ENCODE peak calls at places on chromosome 4, in seven cellular contexts. One of them, this sample, is unnamed. For H3K27me3 and H3K4me1, the result is how much of the 10 kb centered on the place peaks cover.

GRCh38 chr4:138063581-138063980 is 178.6 kb downstream of the SLC7A11 start:
- DNase-seq in fibroblast of lung: no peak
- DNase-seq in left lung: peak
- DNase-seq in naive thymus-derived CD4-positive, alpha-beta T cell: no peak
- DNase-seq in body of pancreas: no peak
- DNase-seq in neuronal stem cell: no peak
- DNase-seq in IMR-90: no peak
- DNase-seq in this sample: no peak

GRCh38 chr4:81605278-81605677 is 133.6 kb upstream of the RASGEF1B start:
- DNase-seq in fibroblast of lung: no peak
- DNase-seq in left lung: no peak
- DNase-seq in naive thymus-derived CD4-positive, alpha-beta T cell: no peak
- DNase-seq in body of pancreas: no peak
- DNase-seq in neuronal stem cell: peak
- DNase-seq in IMR-90: no peak
- DNase-seq in this sample: no peak

GRCh38 chr4:175238827-175239517 is 320.8 kb downstream of the ADAM29 start:
- DNase-seq in fibroblast of lung: no peak
- DNase-seq in left lung: no peak
- DNase-seq in naive thymus-derived CD4-positive, alpha-beta T cell: no peak
- DNase-seq in body of pancreas: no peak
- DNase-seq in neuronal stem cell: no peak
- DNase-seq in IMR-90: no peak
- DNase-seq in this sample: no peak

GRCh38 chr4:72208421-72209075 is 176.7 kb downstream of the NPFFR2 start:
- DNase-seq in fibroblast of lung: no peak
- DNase-seq in left lung: no peak
- DNase-seq in naive thymus-derived CD4-positive, alpha-beta T cell: no peak
- DNase-seq in body of pancreas: no peak
- DNase-seq in neuronal stem cell: no peak
- DNase-seq in IMR-90: no peak
- DNase-seq in this sample: no peak

GRCh38 chr4:176268963-176269362 is at the start of gene ASB5:
- DNase-seq in fibroblast of lung: no peak
- DNase-seq in left lung: no peak
- DNase-seq in naive thymus-derived CD4-positive, alpha-beta T cell: no peak
- DNase-seq in body of pancreas: no peak
- DNase-seq in neuronal stem cell: no peak
- DNase-seq in IMR-90: no peak
- DNase-seq in this sample: no peak

GRCh38 chr4:37662861-37663390 is 23.2 kb downstream of the RELL1 start:
- DNase-seq in fibroblast of lung: peak
- DNase-seq in left lung: no peak
- DNase-seq in naive thymus-derived CD4-positive, alpha-beta T cell: no peak
- DNase-seq in body of pancreas: peak
- DNase-seq in neuronal stem cell: no peak
- DNase-seq in IMR-90: peak
- DNase-seq in this sample: no peak

GRCh38 chr4:23373269-23373668 is 516.6 kb downstream of the PPARGC1A start:
- DNase-seq in fibroblast of lung: peak
- DNase-seq in left lung: peak
- DNase-seq in naive thymus-derived CD4-positive, alpha-beta T cell: no peak
- DNase-seq in body of pancreas: peak
- DNase-seq in neuronal stem cell: no peak
- DNase-seq in IMR-90: peak
- DNase-seq in this sample: no peak

GRCh38 chr4:1960170-1960825 is 48.5 kb downstream of the NELFA start:
- DNase-seq in fibroblast of lung: peak
- DNase-seq in left lung: no peak
- DNase-seq in naive thymus-derived CD4-positive, alpha-beta T cell: no peak
- DNase-seq in body of pancreas: no peak
- DNase-seq in neuronal stem cell: no peak
- DNase-seq in IMR-90: peak
- DNase-seq in this sample: no peak

GRCh38 chr4:11842620-11843263 is 414.0 kb upstream of the HS3ST1 start:
- DNase-seq in fibroblast of lung: no peak
- DNase-seq in left lung: no peak
- DNase-seq in naive thymus-derived CD4-positive, alpha-beta T cell: no peak
- DNase-seq in body of pancreas: no peak
- DNase-seq in neuronal stem cell: no peak
- DNase-seq in IMR-90: no peak
- DNase-seq in this sample: no peak

GRCh38 chr4:186599483-186599882 is 44.1 kb upstream of the MTNR1A start:
- DNase-seq in fibroblast of lung: no peak
- DNase-seq in left lung: no peak
- DNase-seq in naive thymus-derived CD4-positive, alpha-beta T cell: no peak
- DNase-seq in body of pancreas: no peak
- DNase-seq in neuronal stem cell: no peak
- DNase-seq in IMR-90: no peak
- DNase-seq in this sample: no peak

GRCh38 chr4:15153662-15154061 is 151.4 kb downstream of the CPEB2 start:
- DNase-seq in fibroblast of lung: no peak
- DNase-seq in left lung: no peak
- DNase-seq in naive thymus-derived CD4-positive, alpha-beta T cell: no peak
- DNase-seq in body of pancreas: no peak
- DNase-seq in neuronal stem cell: no peak
- DNase-seq in IMR-90: peak
- DNase-seq in this sample: no peak

GRCh38 chr4:175440776-175441175 is 371.3 kb downstream of the GPM6A start:
- DNase-seq in fibroblast of lung: no peak
- DNase-seq in left lung: no peak
- DNase-seq in naive thymus-derived CD4-positive, alpha-beta T cell: no peak
- DNase-seq in body of pancreas: no peak
- DNase-seq in neuronal stem cell: no peak
- DNase-seq in IMR-90: no peak
- DNase-seq in this sample: no peak

GRCh38 chr4:151801547-151802516 is 41.0 kb upstream of the GATB start:
- DNase-seq in fibroblast of lung: peak
- DNase-seq in left lung: no peak
- DNase-seq in naive thymus-derived CD4-positive, alpha-beta T cell: peak
- DNase-seq in body of pancreas: peak
- DNase-seq in neuronal stem cell: peak
- DNase-seq in IMR-90: peak
- DNase-seq in this sample: peak

GRCh38 chr4:42411803-42412202 is 14.5 kb downstream of the SHISA3 start:
- DNase-seq in fibroblast of lung: no peak
- DNase-seq in left lung: no peak
- DNase-seq in naive thymus-derived CD4-positive, alpha-beta T cell: no peak
- DNase-seq in body of pancreas: no peak
- DNase-seq in neuronal stem cell: no peak
- DNase-seq in IMR-90: peak
- DNase-seq in this sample: no peak

GRCh38 chr4:106694232-106694631 is 325.7 kb upstream of the GIMD1 start:
- DNase-seq in fibroblast of lung: no peak
- DNase-seq in left lung: no peak
- DNase-seq in naive thymus-derived CD4-positive, alpha-beta T cell: no peak
- DNase-seq in body of pancreas: no peak
- DNase-seq in neuronal stem cell: no peak
- DNase-seq in IMR-90: no peak
- DNase-seq in this sample: no peak

GRCh38 chr4:6916587-6917444 is 7.2 kb downstream of the TBC1D14 start:
- DNase-seq in fibroblast of lung: peak
- DNase-seq in left lung: peak
- DNase-seq in naive thymus-derived CD4-positive, alpha-beta T cell: peak
- DNase-seq in body of pancreas: no peak
- DNase-seq in neuronal stem cell: no peak
- DNase-seq in IMR-90: no peak
- DNase-seq in this sample: no peak

GRCh38 chr4:21469438-21470032 is 479.0 kb downstream of the KCNIP4 start:
- DNase-seq in fibroblast of lung: peak
- DNase-seq in left lung: no peak
- DNase-seq in naive thymus-derived CD4-positive, alpha-beta T cell: no peak
- DNase-seq in body of pancreas: no peak
- DNase-seq in neuronal stem cell: no peak
- DNase-seq in IMR-90: no peak
- DNase-seq in this sample: peak

GRCh38 chr4:39942507-39942906 is 35.2 kb downstream of the PDS5A start:
- DNase-seq in fibroblast of lung: no peak
- DNase-seq in left lung: no peak
- DNase-seq in naive thymus-derived CD4-positive, alpha-beta T cell: no peak
- DNase-seq in body of pancreas: no peak
- DNase-seq in neuronal stem cell: no peak
- DNase-seq in IMR-90: no peak
- DNase-seq in this sample: peak

GRCh38 chr4:733631-733980 is 28.0 kb downstream of the PCGF3 start:
- DNase-seq in fibroblast of lung: no peak
- DNase-seq in left lung: peak
- DNase-seq in naive thymus-derived CD4-positive, alpha-beta T cell: no peak
- DNase-seq in body of pancreas: no peak
- DNase-seq in neuronal stem cell: no peak
- DNase-seq in IMR-90: no peak
- DNase-seq in this sample: no peak

DNA sequence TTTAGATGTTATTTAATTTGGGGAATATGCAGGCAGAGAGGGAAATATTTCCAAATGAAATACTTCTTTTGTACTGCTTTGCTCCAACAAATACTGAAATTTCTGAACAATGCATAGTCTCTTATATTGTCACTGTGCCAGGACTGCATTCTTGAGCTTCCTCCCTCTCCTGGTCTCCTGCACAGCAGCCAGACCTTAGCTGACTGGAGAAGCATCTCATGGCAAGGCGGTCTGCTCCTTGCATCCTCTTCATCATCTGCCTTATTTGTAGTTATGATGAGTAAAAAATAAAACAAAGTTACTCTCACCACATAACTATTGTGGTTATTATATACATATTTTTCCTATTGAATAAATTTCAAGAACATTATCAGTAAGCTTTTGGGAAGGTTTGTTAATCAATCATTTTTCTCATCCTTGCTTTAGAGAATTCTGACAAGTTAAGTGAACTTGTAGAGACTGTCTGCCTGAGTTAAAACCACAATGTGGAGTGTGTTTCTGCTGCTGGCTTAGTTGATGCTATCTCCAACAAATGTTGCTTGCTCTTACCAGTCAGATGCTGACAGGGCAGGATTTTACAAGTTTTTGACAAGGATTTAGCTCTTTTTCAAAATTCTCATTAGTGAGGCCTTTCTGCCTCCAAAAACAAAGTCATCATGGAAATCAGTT is 153.6 kb downstream of the SOWAHB start:
- DNase-seq in fibroblast of lung: peak
- DNase-seq in left lung: no peak
- DNase-seq in naive thymus-derived CD4-positive, alpha-beta T cell: no peak
- DNase-seq in body of pancreas: no peak
- DNase-seq in neuronal stem cell: no peak
- DNase-seq in IMR-90: peak
- DNase-seq in this sample: peak
- H3K4me3 ChIP-seq in fibroblast of lung: no peak
- H3K4me3 ChIP-seq in left lung: no peak
- H3K4me3 ChIP-seq in naive thymus-derived CD4-positive, alpha-beta T cell: no peak
- H3K4me3 ChIP-seq in body of pancreas: no peak
- H3K4me3 ChIP-seq in neuronal stem cell: no peak
- H3K4me3 ChIP-seq in IMR-90: no peak
- H3K4me3 ChIP-seq in this sample: no peak

GRCh38 chr4:173506780-173507211 is 23.2 kb downstream of the HAND2 start:
- DNase-seq in fibroblast of lung: no peak
- DNase-seq in left lung: no peak
- DNase-seq in naive thymus-derived CD4-positive, alpha-beta T cell: no peak
- DNase-seq in body of pancreas: no peak
- DNase-seq in neuronal stem cell: no peak
- DNase-seq in IMR-90: no peak
- DNase-seq in this sample: no peak

GRCh38 chr4:173503330-173504180 is 26.5 kb downstream of the HAND2 start:
- DNase-seq in fibroblast of lung: no peak
- DNase-seq in left lung: no peak
- DNase-seq in naive thymus-derived CD4-positive, alpha-beta T cell: no peak
- DNase-seq in body of pancreas: no peak
- DNase-seq in neuronal stem cell: no peak
- DNase-seq in IMR-90: no peak
- DNase-seq in this sample: no peak

GRCh38 chr4:173505924-173506779 is 23.9 kb downstream of the HAND2 start:
- DNase-seq in fibroblast of lung: no peak
- DNase-seq in left lung: peak
- DNase-seq in naive thymus-derived CD4-positive, alpha-beta T cell: no peak
- DNase-seq in body of pancreas: peak
- DNase-seq in neuronal stem cell: no peak
- DNase-seq in IMR-90: peak
- DNase-seq in this sample: peak

GRCh38 chr4:173501592-173502150 is 28.4 kb downstream of the HAND2 start:
- DNase-seq in fibroblast of lung: no peak
- DNase-seq in left lung: no peak
- DNase-seq in naive thymus-derived CD4-positive, alpha-beta T cell: no peak
- DNase-seq in body of pancreas: no peak
- DNase-seq in neuronal stem cell: no peak
- DNase-seq in IMR-90: no peak
- DNase-seq in this sample: no peak

DNA sequence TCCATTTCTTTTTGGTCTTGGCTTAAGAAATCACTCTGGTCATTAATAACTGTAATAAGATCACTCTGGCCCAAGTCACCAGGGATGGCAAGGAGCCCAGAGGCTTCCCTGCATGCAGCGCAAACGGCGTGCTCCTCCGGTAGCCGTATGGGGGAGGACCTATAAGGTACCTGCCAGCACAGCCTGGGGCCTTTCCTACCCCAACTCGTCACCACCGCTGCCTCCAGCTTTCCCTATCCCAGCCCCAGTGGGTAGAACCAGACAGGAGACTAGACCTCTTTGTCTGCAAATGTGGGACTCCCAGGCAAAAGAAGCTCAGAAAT is 25.9 kb downstream of the HAND2 start:
- DNase-seq in fibroblast of lung: no peak
- DNase-seq in left lung: no peak
- DNase-seq in naive thymus-derived CD4-positive, alpha-beta T cell: no peak
- DNase-seq in body of pancreas: no peak
- DNase-seq in neuronal stem cell: no peak
- DNase-seq in IMR-90: no peak
- DNase-seq in this sample: no peak
- H3K27me3 ChIP-seq in fibroblast of lung: under half
- H3K27me3 ChIP-seq in left lung: half or more
- H3K27me3 ChIP-seq in naive thymus-derived CD4-positive, alpha-beta T cell: under half
- H3K27me3 ChIP-seq in body of pancreas: under half
- H3K27me3 ChIP-seq in neuronal stem cell: half or more
- H3K27me3 ChIP-seq in IMR-90: half or more
- H3K27me3 ChIP-seq in this sample: under half

DNA sequence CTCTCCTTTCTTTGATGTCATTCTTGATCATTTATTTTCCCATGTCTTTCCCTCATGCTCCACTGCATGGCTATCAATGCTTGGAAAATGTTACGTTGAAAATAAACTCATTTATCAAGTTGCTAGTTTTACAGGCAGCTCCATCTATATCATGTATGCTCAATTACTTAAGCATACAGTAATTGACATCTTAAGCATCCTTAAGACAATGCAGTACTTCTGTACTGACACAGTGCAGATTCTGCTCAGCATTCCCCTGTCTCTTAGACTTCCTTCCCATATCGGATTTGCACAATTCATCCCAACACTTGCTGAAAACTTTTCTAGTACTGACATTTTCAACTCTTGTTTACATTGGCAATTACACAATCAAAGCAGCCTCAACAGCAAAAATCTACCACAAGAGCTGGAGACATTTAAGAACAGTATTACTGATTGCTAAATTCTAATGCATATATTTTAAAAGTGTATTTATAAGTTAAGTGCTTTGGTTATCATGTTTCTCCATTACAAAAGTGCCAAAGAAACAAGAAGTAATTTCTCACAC is 165.6 kb downstream of the ATP10D start:
- DNase-seq in fibroblast of lung: peak
- DNase-seq in left lung: no peak
- DNase-seq in naive thymus-derived CD4-positive, alpha-beta T cell: no peak
- DNase-seq in body of pancreas: no peak
- DNase-seq in neuronal stem cell: no peak
- DNase-seq in IMR-90: peak
- DNase-seq in this sample: no peak
- H3K4me1 ChIP-seq in fibroblast of lung: under half
- H3K4me1 ChIP-seq in left lung: under half
- H3K4me1 ChIP-seq in naive thymus-derived CD4-positive, alpha-beta T cell: under half
- H3K4me1 ChIP-seq in body of pancreas: under half
- H3K4me1 ChIP-seq in neuronal stem cell: under half
- H3K4me1 ChIP-seq in IMR-90: under half
- H3K4me1 ChIP-seq in this sample: under half

GRCh38 chr4:55637272-55637820 is 1.2 kb upstream of the NMU start:
- DNase-seq in fibroblast of lung: no peak
- DNase-seq in left lung: no peak
- DNase-seq in naive thymus-derived CD4-positive, alpha-beta T cell: no peak
- DNase-seq in body of pancreas: no peak
- DNase-seq in neuronal stem cell: no peak
- DNase-seq in IMR-90: no peak
- DNase-seq in this sample: peak
- H3K4me3 ChIP-seq in fibroblast of lung: no peak
- H3K4me3 ChIP-seq in left lung: no peak
- H3K4me3 ChIP-seq in naive thymus-derived CD4-positive, alpha-beta T cell: no peak
- H3K4me3 ChIP-seq in body of pancreas: no peak
- H3K4me3 ChIP-seq in neuronal stem cell: peak
- H3K4me3 ChIP-seq in IMR-90: no peak
- H3K4me3 ChIP-seq in this sample: no peak